ENCODE peak calls at places on chromosomes 16 and 17, in five cellular contexts. B, N, P, T and U are unnamed samples.
A peak's percentile ranks its signal among the peaks of the same experiment; 100 is the strongest.

GRCh38 chr17:79897243-79898063 is 58.2 kb upstream of the CBX4 start:
- DNase-seq in B (no peak), N (no peak), P (no peak), T (no peak), U (no peak)

GRCh38 chr17:27541326-27542023 is 85.2 kb downstream of the KSR1 start:
- DNase-seq in B (no peak), N (no peak), P (no peak), T (no peak), U (peak; percentile 34)

GRCh38 chr16:11258553-11259287 is 2.7 kb upstream of the SOCS1 start:
- DNase-seq in B (no peak), N (peak; percentile 58), P (peak; percentile 62), T (no peak), U (peak; percentile 20)

GRCh38 chr17:37025847-37026533 is 77.2 kb downstream of the AATF start:
- DNase-seq in B (no peak), N (no peak), P (no peak), T (no peak), U (no peak)

GRCh38 chr16:29806641-29807425 is 504 bp downstream of the MAZ start:
- DNase-seq in B (peak; percentile 37), N (peak; percentile 77), P (peak; percentile 70), T (peak; percentile 75), U (peak; percentile 78)

GRCh38 chr17:80187493-80187892 is 17.7 kb downstream of the CARD14 start:
- DNase-seq in B (no peak), N (peak; percentile 34), P (peak; percentile 91), T (no peak), U (peak; percentile 13)

GRCh38 chr17:60391419-60392041 is 403 bp downstream of the USP32 start:
- DNase-seq in B (no peak), N (no peak), P (no peak), T (peak; percentile 47), U (no peak)

GRCh38 chr16:89918453-89919347 is at the start of gene MC1R:
- DNase-seq in B (no peak), N (no peak), P (no peak), T (peak; percentile 66), U (peak; percentile 33)

GRCh38 chr17:42155614-42156045 is 841 bp upstream of the RAB5C start:
- DNase-seq in B (no peak), N (no peak), P (no peak), T (no peak), U (no peak)

GRCh38 chr16:79047337-79047736 is 553.2 kb downstream of the MAF start:
- DNase-seq in B (no peak), N (no peak), P (no peak), T (no peak), U (no peak)

GRCh38 chr17:8846768-8847211 is 20.7 kb downstream of the PIK3R6 start:
- DNase-seq in B (no peak), N (peak; percentile 47), P (no peak), T (peak; percentile 49), U (peak; percentile 36)

GRCh38 chr16:85916141-85916890 is 17.4 kb downstream of the IRF8 start:
- DNase-seq in B (no peak), N (peak; percentile 68), P (peak; percentile 66), T (no peak), U (peak; percentile 76)

GRCh38 chr17:37079735-37080134 is 131.0 kb downstream of the AATF start:
- DNase-seq in B (no peak), N (no peak), P (no peak), T (no peak), U (no peak)

GRCh38 chr16:88870608-88871348 is 4.3 kb upstream of the PABPN1L start:
- DNase-seq in B (no peak), N (no peak), P (no peak), T (no peak), U (no peak)

GRCh38 chr17:79045001-79045729 is 21.2 kb downstream of the C1QTNF1 start:
- DNase-seq in B (no peak), N (no peak), P (no peak), T (no peak), U (no peak)

GRCh38 chr17:48555183-48555615 is 10.3 kb upstream of the HOXB2 start:
- DNase-seq in B (no peak), N (peak; percentile 96), P (peak; percentile 67), T (peak; percentile 81), U (peak; percentile 91)

GRCh38 chr17:38730526-38731379 is 612 bp downstream of the CISD3 start:
- DNase-seq in B (no peak), N (peak; percentile 71), P (peak; percentile 88), T (peak; percentile 81), U (peak; percentile 84)

GRCh38 chr17:63314766-63315165 is 131.3 kb downstream of the CYB561 start:
- DNase-seq in B (no peak), N (no peak), P (no peak), T (no peak), U (peak; percentile 27)

GRCh38 chr17:41849251-41849990 is 11.8 kb downstream of the KLHL10 start:
- DNase-seq in B (no peak), N (no peak), P (no peak), T (no peak), U (no peak)

GRCh38 chr16:56975714-56976113 is 13.6 kb upstream of the NLRC5 start:
- DNase-seq in B (no peak), N (no peak), P (no peak), T (no peak), U (no peak)

GRCh38 chr17:15261063-15261817 is 3.9 kb downstream of the PMP22 start:
- DNase-seq in B (no peak), N (peak; percentile 72), P (peak; percentile 76), T (peak; percentile 79), U (peak; percentile 61)

GRCh38 chr17:4751925-4752324 is 12.2 kb upstream of the CXCL16 start:
- DNase-seq in B (no peak), N (no peak), P (no peak), T (no peak), U (no peak)

GRCh38 chr17:13030459-13031305 is 12.9 kb upstream of the ELAC2 start:
- DNase-seq in B (peak; percentile 23), N (peak; percentile 44), P (no peak), T (peak; percentile 60), U (peak; percentile 48)

GRCh38 chr17:32746698-32747097 is 130.2 kb downstream of the MYO1D start:
- DNase-seq in B (no peak), N (no peak), P (no peak), T (peak; percentile 82), U (no peak)

GRCh38 chr17:49407981-49408501 is 6.6 kb downstream of the PHB1 start:
- DNase-seq in B (peak; percentile 77), N (peak; percentile 32), P (peak; percentile 48), T (peak; percentile 74), U (peak; percentile 65)

GRCh38 chr17:44905006-44906000 is 6.1 kb upstream of the EFTUD2 start:
- DNase-seq in B (no peak), N (no peak), P (no peak), T (no peak), U (no peak)

GRCh38 chr17:59149051-59149450 is 5.9 kb downstream of the SKA2 start:
- DNase-seq in B (no peak), N (peak; percentile 68), P (no peak), T (peak; percentile 78), U (peak; percentile 63)

GRCh38 chr16:63185235-63185780 is 1149.1 kb upstream of the CDH8 start:
- DNase-seq in B (no peak), N (no peak), P (no peak), T (no peak), U (no peak)

GRCh38 chr16:86546638-86547013 is 8.4 kb downstream of the MTHFSD start:
- DNase-seq in B (no peak), N (no peak), P (no peak), T (no peak), U (no peak)